ENCODE peak calls at places on chromosomes 11 and 22, in seven cellular contexts. Y, F, U, B, I, J and A are unnamed samples.

GRCh38 chr11:7364660-7365059 is 113.0 kb downstream of the SYT9 start:
- DNase-seq in Y (no peak), F (no peak), U (no peak), B (no peak), I (no peak), J (no peak), A (no peak)

GRCh38 chr11:46249103-46249942 is 28.1 kb upstream of the CREB3L1 start:
- DNase-seq in Y (no peak), F (no peak), U (peak), B (no peak), I (no peak), J (no peak), A (no peak)

GRCh38 chr11:115919341-115920086 is 415.3 kb upstream of the CADM1 start:
- DNase-seq in Y (no peak), F (no peak), U (peak), B (no peak), I (no peak), J (no peak), A (no peak)

GRCh38 chr22:45612451-45612901 is 59.2 kb upstream of the ATXN10 start:
- DNase-seq in Y (no peak), F (no peak), U (peak), B (no peak), I (no peak), J (no peak), A (peak)

GRCh38 chr11:69985331-69985653 is 92.8 kb upstream of the ANO1 start:
- DNase-seq in Y (no peak), F (no peak), U (no peak), B (no peak), I (no peak), J (no peak), A (no peak)

GRCh38 chr11:48001438-48002021 is 21.2 kb downstream of the PTPRJ start:
- DNase-seq in Y (peak), F (no peak), U (peak), B (no peak), I (no peak), J (peak), A (peak)

GRCh38 chr11:62588966-62589637 is 2.2 kb downstream of the TUT1 start:
- DNase-seq in Y (no peak), F (no peak), U (peak), B (no peak), I (peak), J (no peak), A (peak)

GRCh38 chr11:910589-911030 is at the start of gene CHID1:
- DNase-seq in Y (peak), F (peak), U (peak), B (peak), I (peak), J (peak), A (peak)

GRCh38 chr11:65744699-65745042 is 24.1 kb upstream of the RNASEH2C start:
- DNase-seq in Y (no peak), F (no peak), U (no peak), B (no peak), I (no peak), J (no peak), A (no peak)

GRCh38 chr11:61851128-61851899 is 23.2 kb downstream of the FADS2 start:
- DNase-seq in Y (no peak), F (no peak), U (no peak), B (no peak), I (peak), J (no peak), A (no peak)

GRCh38 chr11:14537134-14537599 is 17.0 kb upstream of the PSMA1 start:
- DNase-seq in Y (no peak), F (peak), U (peak), B (peak), I (no peak), J (peak), A (peak)

GRCh38 chr22:28628766-28629165 is 50.9 kb downstream of the TTC28 start:
- DNase-seq in Y (no peak), F (no peak), U (no peak), B (no peak), I (no peak), J (no peak), A (no peak)

GRCh38 chr11:70631624-70632047 is 233.3 kb downstream of the CTTN start:
- DNase-seq in Y (no peak), F (no peak), U (no peak), B (no peak), I (no peak), J (no peak), A (no peak)

GRCh38 chr11:69913591-69914285 is 94.5 kb upstream of the FGF3 start:
- DNase-seq in Y (no peak), F (no peak), U (no peak), B (no peak), I (no peak), J (no peak), A (no peak)

GRCh38 chr11:18578975-18579598 is 9.4 kb downstream of the UEVLD start:
- DNase-seq in Y (no peak), F (no peak), U (no peak), B (no peak), I (no peak), J (no peak), A (no peak)

GRCh38 chr11:16543642-16544041 is 187.3 kb upstream of the SOX6 start:
- DNase-seq in Y (no peak), F (no peak), U (no peak), B (no peak), I (no peak), J (no peak), A (no peak)

GRCh38 chr22:17369553-17370035 is 334 bp downstream of the CECR2 start:
- DNase-seq in Y (no peak), F (peak), U (peak), B (no peak), I (peak), J (no peak), A (no peak)

GRCh38 chr11:114025329-114025907 is 34.1 kb upstream of the ZBTB16 start:
- DNase-seq in Y (no peak), F (no peak), U (no peak), B (no peak), I (no peak), J (no peak), A (no peak)

GRCh38 chr11:98630736-98631135 is 390.0 kb upstream of the CNTN5 start:
- DNase-seq in Y (no peak), F (no peak), U (no peak), B (no peak), I (no peak), J (no peak), A (no peak)